ENCODE peak calls at places on chromosomes 7 and 10, in ten cellular contexts. U, B, C, V, Z, D, T, S, Y and W are unnamed samples.

GRCh38 chr10:46228076-46229071 is 58.4 kb upstream of the ANTXRL start:
- DNase-seq in U (peak; percentile 70), B (peak; percentile 76), C (peak; percentile 39), V (peak; percentile 31), Z (peak; percentile 84), D (peak; percentile 23), T (peak; percentile 88), S (peak; percentile 3), Y (peak; percentile 79), W (peak; percentile 80)

GRCh38 chr7:99615989-99616358 is 772 bp upstream of the ZSCAN25 start:
- DNase-seq in U (no peak), B (peak; percentile 36), C (no peak), V (no peak), Z (no peak), D (no peak), T (no peak), S (no peak), Y (no peak), W (no peak)

GRCh38 chr7:155358066-155358947 is 60.6 kb downstream of the INSIG1 start:
- DNase-seq in U (no peak), B (no peak), C (no peak), V (peak; percentile 23), Z (no peak), D (no peak), T (no peak), S (no peak), Y (no peak), W (no peak)

GRCh38 chr10:123013456-123014419 is 4.9 kb downstream of the ACADSB start:
- DNase-seq in U (no peak), B (no peak), C (no peak), V (no peak), Z (no peak), D (no peak), T (no peak), S (no peak), Y (no peak), W (no peak)

GRCh38 chr7:4709187-4709586 is 27.1 kb downstream of the FOXK1 start:
- DNase-seq in U (no peak), B (no peak), C (no peak), V (no peak), Z (peak; percentile 27), D (no peak), T (no peak), S (no peak), Y (no peak), W (peak; percentile 88)

GRCh38 chr7:29946428-29947186 is 43.0 kb downstream of the SCRN1 start:
- DNase-seq in U (peak; percentile 28), B (no peak), C (no peak), V (no peak), Z (peak; percentile 50), D (no peak), T (peak; percentile 42), S (no peak), Y (no peak), W (peak; percentile 49)

GRCh38 chr7:47518827-47519226 is 63.1 kb downstream of the TNS3 start:
- DNase-seq in U (no peak), B (no peak), C (no peak), V (no peak), Z (no peak), D (no peak), T (no peak), S (no peak), Y (no peak), W (no peak)

GRCh38 chr7:157916946-157917670 is 580.3 kb downstream of the DNAJB6 start:
- DNase-seq in U (no peak), B (no peak), C (no peak), V (peak; percentile 12), Z (no peak), D (no peak), T (no peak), S (no peak), Y (no peak), W (no peak)

GRCh38 chr10:12835709-12836108 is 165.8 kb downstream of the CCDC3 start:
- DNase-seq in U (peak; percentile 70), B (no peak), C (no peak), V (no peak), Z (no peak), D (no peak), T (no peak), S (no peak), Y (no peak), W (no peak)

GRCh38 chr10:121416071-121416470 is 182.2 kb downstream of the FGFR2 start:
- DNase-seq in U (no peak), B (no peak), C (no peak), V (no peak), Z (no peak), D (no peak), T (no peak), S (no peak), Y (no peak), W (no peak)

GRCh38 chr7:369476-369980 is 79.6 kb downstream of the FOXL3 start:
- DNase-seq in U (no peak), B (no peak), C (no peak), V (no peak), Z (no peak), D (no peak), T (no peak), S (no peak), Y (no peak), W (no peak)

GRCh38 chr7:157525501-157525915 is 188.7 kb downstream of the DNAJB6 start:
- DNase-seq in U (no peak), B (peak; percentile 14), C (no peak), V (no peak), Z (no peak), D (no peak), T (no peak), S (no peak), Y (no peak), W (no peak)

GRCh38 chr7:55365680-55366460 is 733 bp downstream of the LANCL2 start:
- DNase-seq in U (peak; percentile 95), B (peak; percentile 95), C (peak; percentile 92), V (peak; percentile 99), Z (peak; percentile 89), D (peak; percentile 94), T (peak; percentile 94), S (peak; percentile 96), Y (peak; percentile 94), W (peak; percentile 97)

GRCh38 chr7:14275346-14275745 is 285.9 kb upstream of the ETV1 start:
- DNase-seq in U (no peak), B (no peak), C (no peak), V (no peak), Z (no peak), D (no peak), T (no peak), S (no peak), Y (no peak), W (no peak)